ENCODE peak calls at places on chromosome 1, in ten cellular contexts. U is fibroblast of lung; J is esophagus muscularis mucosa; S is hepatocyte; T is lower lobe of right lung; O is esophagus squamous epithelium; L is tibial nerve; H is CD4-positive, alpha-beta memory T cell; Z is GM23338; X is GM23248. E is an unnamed sample. For H3K4me1, the result is how much of the 10 kb centered on the place peaks cover.

GRCh38 chr1:44326066-44326701 is 28.9 kb downstream of the ERI3 start:
- DNase-seq in U (peak), J (no peak), S (no peak), T (no peak), O (no peak), L (no peak), H (no peak), Z (no peak), X (no peak), E (no peak)

GRCh38 chr1:205356424-205357151 is at the start of gene KLHDC8A:
- DNase-seq in U (peak), J (no peak), S (no peak), T (no peak), O (no peak), L (no peak), H (no peak), Z (peak), X (peak), E (no peak)

GRCh38 chr1:15139654-15140350 is 13.7 kb upstream of the TMEM51 start:
- DNase-seq in U (peak), J (no peak), S (peak), T (no peak), O (no peak), L (no peak), H (no peak), Z (peak), X (no peak), E (no peak)

GRCh38 chr1:117009132-117009531 is 7.6 kb downstream of the CD101 start:
- DNase-seq in U (no peak), J (no peak), S (no peak), T (no peak), O (no peak), L (no peak), H (peak), Z (no peak), X (peak), E (no peak)

GRCh38 chr1:220316291-220316690 is 44.0 kb upstream of the RAB3GAP2 start:
- DNase-seq in U (no peak), J (no peak), S (no peak), T (no peak), O (no peak), L (no peak), H (no peak), Z (no peak), X (no peak), E (no peak)

GRCh38 chr1:168470821-168471473 is 72.8 kb downstream of the XCL2 start:
- DNase-seq in U (peak), J (no peak), S (peak), T (no peak), O (no peak), L (no peak), H (no peak), Z (no peak), X (peak), E (no peak)

GRCh38 chr1:36475910-36476604 is 6.7 kb downstream of the CSF3R start:
- DNase-seq in U (no peak), J (no peak), S (no peak), T (no peak), O (no peak), L (no peak), H (no peak), Z (no peak), X (no peak), E (no peak)

GRCh38 chr1:26728645-26729044 is 32.8 kb downstream of the ARID1A start:
- DNase-seq in U (no peak), J (no peak), S (no peak), T (no peak), O (no peak), L (no peak), H (no peak), Z (no peak), X (no peak), E (no peak)

GRCh38 chr1:94302497-94302896 is 65.1 kb upstream of the ARHGAP29 start:
- DNase-seq in U (no peak), J (peak), S (no peak), T (no peak), O (no peak), L (no peak), H (no peak), Z (no peak), X (no peak), E (no peak)

GRCh38 chr1:242842094-242842493 is 317.6 kb upstream of the PLD5 start:
- DNase-seq in U (no peak), J (no peak), S (no peak), T (no peak), O (no peak), L (no peak), H (no peak), Z (peak), X (no peak), E (no peak)

GRCh38 chr1:66981679-66982078 is 56.9 kb downstream of the MIER1 start:
- DNase-seq in U (no peak), J (no peak), S (no peak), T (no peak), O (no peak), L (no peak), H (peak), Z (no peak), X (peak), E (peak)

GRCh38 chr1:916173-917075 is 7.3 kb upstream of the SAMD11 start:
- DNase-seq in U (peak), J (no peak), S (no peak), T (peak), O (no peak), L (no peak), H (no peak), Z (no peak), X (peak), E (no peak)

GRCh38 chr1:169022648-169023047 is 83.8 kb upstream of the ATP1B1 start:
- DNase-seq in U (no peak), J (no peak), S (no peak), T (no peak), O (no peak), L (no peak), H (no peak), Z (no peak), X (no peak), E (no peak)

GRCh38 chr1:78617615-78618026 is 2.6 kb upstream of the IFI44L start:
- DNase-seq in U (peak), J (no peak), S (peak), T (peak), O (no peak), L (peak), H (peak), Z (peak), X (peak), E (peak)

GRCh38 chr1:6790146-6790545 is 4.9 kb downstream of the CAMTA1 start:
- DNase-seq in U (no peak), J (no peak), S (no peak), T (no peak), O (no peak), L (no peak), H (no peak), Z (no peak), X (no peak), E (no peak)

GRCh38 chr1:159141584-159142518 is 29.6 kb upstream of the CADM3 start:
- DNase-seq in U (peak), J (no peak), S (no peak), T (no peak), O (no peak), L (no peak), H (no peak), Z (peak), X (peak), E (no peak)

GRCh38 chr1:209427277-209427676 is 156.2 kb upstream of the CAMK1G start:
- DNase-seq in U (no peak), J (no peak), S (no peak), T (no peak), O (no peak), L (no peak), H (no peak), Z (no peak), X (no peak), E (no peak)

GRCh38 chr1:217713223-217713622 is 82.1 kb downstream of the SPATA17 start:
- DNase-seq in U (peak), J (no peak), S (no peak), T (no peak), O (no peak), L (no peak), H (no peak), Z (no peak), X (no peak), E (no peak)

GRCh38 chr1:209104646-209105045 is 478.9 kb upstream of the CAMK1G start:
- DNase-seq in U (no peak), J (no peak), S (no peak), T (no peak), O (no peak), L (no peak), H (no peak), Z (no peak), X (no peak), E (no peak)

GRCh38 chr1:10665930-10666850 is 130.3 kb downstream of the CASZ1 start:
- DNase-seq in U (no peak), J (no peak), S (no peak), T (peak), O (no peak), L (no peak), H (no peak), Z (no peak), X (no peak), E (no peak)

GRCh38 chr1:232875536-232875935 is 70.3 kb downstream of the MAP10 start:
- DNase-seq in U (no peak), J (no peak), S (no peak), T (no peak), O (no peak), L (no peak), H (no peak), Z (no peak), X (peak), E (no peak)

GRCh38 chr1:99727575-99728190 is 38.8 kb downstream of the FRRS1 start:
- DNase-seq in U (peak), J (no peak), S (no peak), T (no peak), O (no peak), L (no peak), H (no peak), Z (peak), X (peak), E (no peak)

GRCh38 chr1:99170516-99170915 is 93.8 kb upstream of the PLPPR4 start:
- DNase-seq in U (peak), J (no peak), S (no peak), T (no peak), O (no peak), L (no peak), H (no peak), Z (no peak), X (peak), E (no peak)

GRCh38 chr1:224042557-224043118 is 71.3 kb upstream of the FBXO28 start:
- DNase-seq in U (peak), J (no peak), S (no peak), T (no peak), O (no peak), L (no peak), H (no peak), Z (no peak), X (no peak), E (no peak)

GRCh38 chr1:206526064-206526911 is 19.0 kb downstream of the RASSF5 start:
- DNase-seq in U (no peak), J (no peak), S (no peak), T (no peak), O (no peak), L (no peak), H (no peak), Z (no peak), X (no peak), E (no peak)

GRCh38 chr1:203291201-203292096 is 13.9 kb upstream of the BTG2 start:
- DNase-seq in U (no peak), J (no peak), S (peak), T (no peak), O (no peak), L (no peak), H (no peak), Z (no peak), X (no peak), E (peak)

DNA sequence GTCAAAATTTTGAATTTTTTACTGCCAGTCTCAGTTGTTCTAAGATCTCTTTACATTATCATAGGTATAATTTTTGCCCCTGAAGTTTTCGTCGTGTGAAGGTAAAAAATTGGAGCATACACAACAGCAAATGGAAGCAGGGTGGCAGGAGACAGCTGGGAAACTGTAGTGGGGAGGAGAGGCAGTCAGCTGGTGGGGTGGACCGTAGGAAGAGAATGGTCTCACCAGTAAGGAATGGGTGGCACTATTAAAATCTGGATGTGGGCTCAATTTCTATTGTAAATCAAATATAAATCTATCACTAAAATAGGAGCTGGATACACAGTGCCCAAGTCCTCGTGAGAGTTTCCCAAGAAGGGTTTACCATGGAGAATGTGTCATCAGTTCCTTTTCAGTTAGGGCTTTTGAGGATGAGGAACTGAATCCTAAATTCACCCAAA is 10.3 kb upstream of the IRF2BP2 start:
- DNase-seq in U (peak), J (no peak), S (no peak), T (no peak), O (no peak), L (no peak), H (no peak), Z (no peak), X (peak), E (no peak)
- H3K4me1 ChIP-seq in U (under half), J (under half), S (half or more), T (under half), O (under half), L (half or more), H (under half), Z (under half), X (half or more), E (under half)

GRCh38 chr1:28243685-28244439 is 7.9 kb downstream of the ATP5IF1 start:
- DNase-seq in U (no peak), J (no peak), S (peak), T (no peak), O (no peak), L (no peak), H (no peak), Z (no peak), X (no peak), E (no peak)
- H3K4me1 ChIP-seq in U (under half), J (under half), S (under half), T (under half), O (under half), L (under half), H (half or more), Z (under half), X (under half), E (half or more)

GRCh38 chr1:2236695-2237677 is 8.9 kb downstream of the SKI start:
- DNase-seq in U (no peak), J (no peak), S (no peak), T (no peak), O (no peak), L (no peak), H (peak), Z (no peak), X (peak), E (no peak)
- H3K4me1 ChIP-seq in U (under half), J (half or more), S (half or more), T (half or more), O (half or more), L (half or more), H (half or more), Z (under half), X (half or more), E (half or more)

DNA sequence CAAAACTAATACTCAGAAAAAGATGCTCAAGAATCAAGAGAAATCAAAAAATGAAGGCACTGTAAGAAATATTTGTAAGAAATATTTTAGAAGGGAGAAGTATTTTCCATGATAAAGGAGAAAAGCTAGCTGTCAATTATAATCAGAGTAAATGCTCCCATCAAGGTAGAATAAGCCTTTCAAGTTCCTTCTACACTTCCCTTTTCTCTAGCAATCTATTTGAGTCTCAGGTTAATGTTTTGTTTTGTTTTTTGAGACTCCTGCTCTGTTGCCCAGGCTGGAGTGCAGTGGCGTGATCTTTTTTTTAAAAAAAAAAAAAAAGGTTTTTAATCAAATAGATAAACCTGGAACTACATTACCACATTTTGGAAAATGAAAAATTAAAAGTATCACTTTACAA is 33.3 kb downstream of the PUM1 start:
- DNase-seq in U (no peak), J (no peak), S (no peak), T (no peak), O (no peak), L (no peak), H (no peak), Z (no peak), X (no peak), E (no peak)
- H3K4me1 ChIP-seq in U (under half), J (half or more), S (under half), T (half or more), O (under half), L (under half), H (half or more), Z (half or more), X (half or more), E (under half)

GRCh38 chr1:175191654-175192053 is 922 bp downstream of the KIAA0040 start:
- DNase-seq in U (no peak), J (peak), S (no peak), T (no peak), O (no peak), L (no peak), H (peak), Z (peak), X (peak), E (no peak)

GRCh38 chr1:175193339-175193950 is 869 bp upstream of the KIAA0040 start:
- DNase-seq in U (no peak), J (peak), S (no peak), T (no peak), O (no peak), L (no peak), H (no peak), Z (peak), X (peak), E (no peak)

GRCh38 chr1:175192630-175193338 is at the start of gene KIAA0040:
- DNase-seq in U (peak), J (peak), S (peak), T (peak), O (no peak), L (peak), H (peak), Z (peak), X (peak), E (peak)

GRCh38 chr1:175195281-175195680 is 2.7 kb upstream of the KIAA0040 start:
- DNase-seq in U (no peak), J (no peak), S (no peak), T (no peak), O (no peak), L (no peak), H (no peak), Z (no peak), X (no peak), E (no peak)

GRCh38 chr1:175192111-175192629 is 406 bp downstream of the KIAA0040 start:
- DNase-seq in U (no peak), J (peak), S (peak), T (peak), O (no peak), L (peak), H (peak), Z (peak), X (peak), E (peak)
- H3K4me1 ChIP-seq in U (under half), J (half or more), S (under half), T (half or more), O (under half), L (under half), H (half or more), Z (under half), X (under half), E (under half)

DNA sequence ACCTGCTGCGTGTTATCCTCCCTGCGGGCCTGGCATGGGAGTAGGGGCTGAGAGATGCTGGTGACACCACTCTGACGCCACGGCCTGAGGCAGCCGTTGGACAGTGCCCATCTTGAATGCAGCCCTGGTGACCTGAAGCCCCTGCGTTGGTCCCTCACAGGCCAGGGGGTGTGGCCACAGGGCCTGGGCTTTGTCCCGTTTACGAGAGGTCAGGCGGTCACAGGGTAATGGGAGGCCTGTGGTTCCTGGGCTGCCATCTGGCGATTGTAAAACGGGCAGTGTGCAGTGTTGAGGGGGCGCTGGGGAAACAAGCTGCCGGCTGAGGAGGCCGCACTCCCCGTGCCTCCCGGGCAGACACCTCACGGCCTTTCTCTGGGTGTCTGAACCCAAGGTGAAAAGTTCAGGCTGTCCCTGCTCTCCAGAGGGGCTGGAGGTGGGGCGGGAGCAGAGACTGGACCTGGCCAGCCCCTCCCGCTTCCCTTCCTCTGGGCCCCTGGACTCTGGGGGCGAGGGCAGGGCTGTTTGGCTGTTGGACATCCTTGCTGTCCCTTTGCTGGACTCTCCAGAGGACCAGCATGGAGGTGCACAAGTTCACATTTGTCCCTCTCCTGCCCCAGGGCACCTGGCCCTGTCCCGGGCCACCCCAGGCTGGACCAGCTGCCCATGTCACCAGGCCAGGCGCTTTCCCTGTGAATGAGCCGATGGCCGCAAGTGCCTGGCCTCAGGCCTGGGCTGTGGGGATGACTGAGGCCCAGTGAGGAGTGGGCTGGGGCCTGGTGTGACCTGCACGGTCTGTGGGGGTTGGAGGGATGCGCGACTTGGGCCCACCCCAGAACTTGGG is 42.4 kb downstream of the SKI start:
- DNase-seq in U (no peak), J (no peak), S (peak), T (no peak), O (no peak), L (no peak), H (no peak), Z (no peak), X (no peak), E (no peak)
- H3K4me1 ChIP-seq in U (under half), J (half or more), S (under half), T (half or more), O (half or more), L (half or more), H (half or more), Z (under half), X (under half), E (half or more)

GRCh38 chr1:21451981-21452411 is 12.1 kb downstream of the NBPF3 start:
- DNase-seq in U (peak), J (no peak), S (no peak), T (no peak), O (no peak), L (no peak), H (no peak), Z (no peak), X (peak), E (no peak)
- H3K4me1 ChIP-seq in U (under half), J (under half), S (under half), T (under half), O (under half), L (under half), H (under half), Z (under half), X (under half), E (under half)

DNA sequence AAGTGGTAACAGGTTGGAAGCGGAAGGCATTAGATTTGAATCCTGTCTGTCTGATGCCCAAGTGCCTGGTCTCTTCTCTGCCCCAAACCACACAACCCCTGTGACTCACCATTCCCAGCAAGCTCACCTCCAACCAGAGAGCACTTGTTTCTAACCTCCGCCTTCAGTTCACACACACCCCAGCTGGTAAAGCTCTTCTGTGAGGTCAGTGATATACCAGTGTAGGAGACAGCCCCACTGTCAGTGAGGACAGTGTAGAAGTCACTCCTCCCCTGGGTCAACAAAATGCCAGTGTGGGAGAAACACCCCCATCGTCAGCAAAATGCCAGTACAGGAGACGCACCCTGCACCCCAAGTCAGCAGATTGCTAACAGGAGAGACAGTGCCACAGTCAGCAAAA is 2.6 kb downstream of the RIMS3 start:
- DNase-seq in U (peak), J (no peak), S (no peak), T (no peak), O (no peak), L (no peak), H (no peak), Z (no peak), X (peak), E (no peak)
- H3K4me1 ChIP-seq in U (under half), J (under half), S (under half), T (under half), O (under half), L (under half), H (under half), Z (under half), X (under half), E (under half)

E was measured in CD8-positive, alpha-beta memory T cell.